ENCODE peak calls at places on chromosomes 12 and 14, in four cellular contexts. W is fibroblast of mammary gland; P is stimulated activated CD4-positive, alpha-beta T cell treated with anti-CD3 and anti-CD28 coated beads, Interleukin-4, amount 100 ng/mL, for 1 hour; X is RWPE1. G is an unnamed sample.
A peak's percentile ranks its signal among the peaks of the same experiment; 100 is the strongest.

GRCh38 chr14:38994721-38995120 is 108.3 kb downstream of the SEC23A start:
- DNase-seq in X (no peak), P (no peak), W (no peak), G (no peak)

GRCh38 chr12:122293081-122293480 is 26.8 kb upstream of the VPS33A start:
- DNase-seq in X (no peak), W (no peak), P (no peak), G (no peak)

GRCh38 chr12:64733857-64734256 is 25.3 kb downstream of the GNS start:
- DNase-seq in P (no peak), W (peak; percentile 15), X (peak; percentile 89), G (no peak)

GRCh38 chr14:89767861-89768268 is 186.7 kb downstream of the EFCAB11 start:
- DNase-seq in W (peak; percentile 70), P (peak; percentile 51), X (peak; percentile 38), G (peak; percentile 64)

GRCh38 chr12:107779077-107779840 is 4.8 kb downstream of the ASCL4 start:
- DNase-seq in P (no peak), W (no peak), X (no peak), G (no peak)

GRCh38 chr12:56565510-56566101 is 44.0 kb downstream of the RBMS2 start:
- DNase-seq in W (peak; percentile 74), X (no peak), P (peak; percentile 6), G (peak; percentile 15)

GRCh38 chr12:110431957-110432587 is 18.1 kb downstream of the ARPC3 start:
- DNase-seq in P (no peak), W (no peak), X (no peak), G (no peak)

GRCh38 chr14:101435546-101435945 is 125.7 kb upstream of the DIO3 start:
- DNase-seq in P (no peak), X (no peak), W (no peak), G (no peak)

GRCh38 chr14:99732436-99733220 is 48.5 kb downstream of the CYP46A1 start:
- DNase-seq in W (no peak), P (no peak), X (no peak), G (no peak)